ENCODE peak calls at places on chromosome 13, in ten cellular contexts. F is Peyer's patch, G is H9, X is left ventricle myocardium inferior, T is dorsolateral prefrontal cortex, W is IMR-90, L is lung, Q is uterus, B is testis, K is ascending aorta. S is an unnamed sample.
A peak's percentile ranks its signal among the peaks of the same experiment; 100 is the strongest.

GRCh38 chr13:68927387-68928026 is 1180.1 kb upstream of the ATXN8OS start:
- DNase-seq in F (no peak), G (peak; percentile 78), X (no peak), T (no peak), W (no peak), L (no peak), Q (no peak), B (peak; percentile 60), K (no peak), S (no peak)

GRCh38 chr13:42757678-42758420 is 23.5 kb upstream of the FAM216B start:
- DNase-seq in F (no peak), G (no peak), X (no peak), T (no peak), W (no peak), L (no peak), Q (no peak), B (no peak), K (no peak), S (no peak)

GRCh38 chr13:36736119-36736726 is 62.4 kb downstream of the SERTM1 start:
- DNase-seq in F (no peak), G (no peak), X (no peak), T (no peak), W (peak; percentile 62), L (peak; percentile 52), Q (peak; percentile 35), B (peak; percentile 67), K (no peak), S (peak; percentile 28)

GRCh38 chr13:79867248-79867647 is 386.3 kb downstream of the NDFIP2 start:
- DNase-seq in F (no peak), G (no peak), X (no peak), T (no peak), W (peak; percentile 36), L (no peak), Q (no peak), B (no peak), K (no peak), S (no peak)

GRCh38 chr13:59112375-59112774 is 1051.4 kb downstream of the DIAPH3 start:
- DNase-seq in F (no peak), G (no peak), X (no peak), T (no peak), W (peak; percentile 99), L (no peak), Q (no peak), B (no peak), K (peak; percentile 64), S (no peak)

GRCh38 chr13:49560270-49561063 is 24.9 kb downstream of the RCBTB1 start:
- DNase-seq in F (no peak), G (no peak), X (no peak), T (no peak), W (peak; percentile 79), L (no peak), Q (no peak), B (peak; percentile 23), K (no peak), S (peak; percentile 4)

GRCh38 chr13:110524484-110525254 is 36.9 kb downstream of the RAB20 start:
- DNase-seq in F (peak; percentile 83), G (no peak), X (peak; percentile 86), T (no peak), W (no peak), L (no peak), Q (no peak), B (peak; percentile 79), K (no peak), S (no peak)

GRCh38 chr13:22926176-22927007 is 254.4 kb upstream of the SGCG start:
- DNase-seq in F (no peak), G (peak; percentile 85), X (peak; percentile 82), T (no peak), W (no peak), L (peak; percentile 79), Q (peak; percentile 87), B (peak; percentile 88), K (peak; percentile 71), S (no peak)

GRCh38 chr13:46321494-46322225 is 65.4 kb downstream of the RUBCNL start:
- DNase-seq in F (no peak), G (peak; percentile 55), X (peak; percentile 42), T (peak; percentile 31), W (peak; percentile 44), L (no peak), Q (peak; percentile 27), B (peak; percentile 75), K (peak; percentile 78), S (peak; percentile 86)

GRCh38 chr13:105474983-105475382 is 1060.5 kb downstream of the EFNB2 start:
- DNase-seq in F (no peak), G (no peak), X (no peak), T (no peak), W (no peak), L (no peak), Q (no peak), B (no peak), K (no peak), S (no peak)

GRCh38 chr13:92941167-92941566 is 285.4 kb upstream of the GPC6 start:
- DNase-seq in F (no peak), G (no peak), X (no peak), T (no peak), W (no peak), L (no peak), Q (no peak), B (no peak), K (no peak), S (no peak)

GRCh38 chr13:71218960-71219359 is 648.0 kb downstream of the DACH1 start:
- DNase-seq in F (no peak), G (no peak), X (no peak), T (no peak), W (no peak), L (no peak), Q (no peak), B (no peak), K (no peak), S (no peak)

GRCh38 chr13:76285463-76285862 is 600.7 kb downstream of the KCTD12 start:
- DNase-seq in F (no peak), G (no peak), X (no peak), T (no peak), W (no peak), L (no peak), Q (no peak), B (no peak), K (no peak), S (no peak)

GRCh38 chr13:99962242-99962641 is 9.3 kb downstream of the ZIC5 start:
- DNase-seq in F (no peak), G (no peak), X (no peak), T (no peak), W (no peak), L (no peak), Q (no peak), B (no peak), K (peak; percentile 7), S (no peak)
- H3K27me3 ChIP-seq in F (peaks cover 53% of the 10 kb centered on the region), G (peaks cover 20% of the 10 kb centered on the region), X (peaks cover 100% of the 10 kb centered on the region), T (peaks cover 91% of the 10 kb centered on the region), W (peaks cover 78% of the 10 kb centered on the region), L (peaks cover 6% of the 10 kb centered on the region), Q (peaks cover 9% of the 10 kb centered on the region), B (peaks cover 5% of the 10 kb centered on the region), K (peaks cover 25% of the 10 kb centered on the region), S (peaks cover 55% of the 10 kb centered on the region)

DNA sequence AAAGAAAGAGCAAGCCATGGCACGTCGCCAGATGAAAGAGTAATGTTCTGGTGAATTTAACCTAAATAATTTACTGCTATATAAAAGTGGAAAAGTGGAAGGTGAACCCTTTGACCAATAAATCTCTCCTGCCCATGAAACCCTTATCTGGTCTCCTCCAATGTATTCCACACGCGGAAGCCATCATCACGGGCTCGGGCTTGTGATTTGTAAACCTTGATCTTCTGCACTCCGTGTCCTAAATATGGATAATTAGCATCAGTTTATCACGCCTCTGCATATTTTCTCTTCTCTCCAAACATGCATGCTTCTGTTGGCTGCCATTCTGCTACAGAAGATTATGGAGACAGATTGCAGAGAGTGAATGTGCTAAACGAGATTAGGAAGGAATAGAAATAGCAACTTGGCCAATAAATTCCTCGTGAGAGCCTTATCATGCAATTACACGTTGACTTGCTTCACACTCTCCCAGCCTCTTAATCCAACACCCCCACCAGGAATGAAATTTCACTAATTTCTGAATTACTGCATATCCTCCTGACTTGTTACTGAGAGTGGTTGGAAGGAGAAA is 34.5 kb downstream of the SOX1 start:
- DNase-seq in F (no peak), G (no peak), X (no peak), T (no peak), W (no peak), L (no peak), Q (no peak), B (no peak), K (no peak), S (no peak)
- H3K27me3 ChIP-seq in F (peaks cover 30% of the 10 kb centered on the region), G (peaks cover 39% of the 10 kb centered on the region), X (peaks cover 99% of the 10 kb centered on the region), T (peaks cover 59% of the 10 kb centered on the region), W (no peaks in the 10 kb centered on the region), L (peaks cover 14% of the 10 kb centered on the region), Q (no peaks in the 10 kb centered on the region), B (no peaks in the 10 kb centered on the region), K (no peaks in the 10 kb centered on the region), S (peaks cover 5% of the 10 kb centered on the region)

GRCh38 chr13:112975401-112975939 is 6.5 kb downstream of the MCF2L start:
- DNase-seq in F (no peak), G (no peak), X (no peak), T (no peak), W (no peak), L (no peak), Q (no peak), B (no peak), K (no peak), S (no peak)
- H3K27me3 ChIP-seq in F (no peaks in the 10 kb centered on the region), G (no peaks in the 10 kb centered on the region), X (peaks cover 9% of the 10 kb centered on the region), T (no peaks in the 10 kb centered on the region), W (peaks cover 55% of the 10 kb centered on the region), L (no peaks in the 10 kb centered on the region), Q (no peaks in the 10 kb centered on the region), B (no peaks in the 10 kb centered on the region), K (no peaks in the 10 kb centered on the region), S (no peaks in the 10 kb centered on the region)

GRCh38 chr13:77500094-77500493 is 35.4 kb upstream of the SCEL start:
- DNase-seq in F (no peak), G (no peak), X (no peak), T (no peak), W (no peak), L (no peak), Q (no peak), B (no peak), K (no peak), S (no peak)

GRCh38 chr13:77502104-77502720 is 33.3 kb upstream of the SCEL start:
- DNase-seq in F (no peak), G (no peak), X (no peak), T (no peak), W (no peak), L (no peak), Q (no peak), B (no peak), K (no peak), S (no peak)

GRCh38 chr13:77506874-77507273 is 28.6 kb upstream of the SCEL start:
- DNase-seq in F (no peak), G (no peak), X (no peak), T (no peak), W (no peak), L (no peak), Q (no peak), B (no peak), K (no peak), S (no peak)

GRCh38 chr13:77507931-77508776 is 27.4 kb upstream of the SCEL start:
- DNase-seq in F (no peak), G (no peak), X (no peak), T (no peak), W (peak; percentile 49), L (no peak), Q (no peak), B (no peak), K (no peak), S (no peak)

DNA sequence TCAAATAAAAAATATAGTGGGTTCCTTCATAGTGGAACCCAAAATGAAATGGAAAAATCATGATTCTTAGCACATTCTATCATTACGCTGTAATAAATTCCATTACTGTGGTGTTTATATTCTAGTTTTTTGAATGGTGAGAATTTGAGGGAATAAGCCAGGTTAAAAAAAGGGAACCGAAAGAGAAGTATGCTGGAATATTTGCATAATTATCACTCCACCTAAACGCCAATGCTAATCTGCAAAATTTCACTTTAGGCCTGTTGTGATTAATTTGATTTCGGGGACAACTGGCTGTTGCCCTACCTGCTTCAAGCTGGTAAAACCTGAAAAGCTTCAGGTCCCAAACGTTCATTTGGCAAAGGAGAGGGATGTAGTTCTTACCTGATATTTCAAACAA is 32.1 kb upstream of the SCEL start:
- DNase-seq in F (no peak), G (no peak), X (no peak), T (no peak), W (no peak), L (no peak), Q (no peak), B (no peak), K (no peak), S (no peak)
- H3K27me3 ChIP-seq in F (no peaks in the 10 kb centered on the region), G (no peaks in the 10 kb centered on the region), X (peaks cover 6% of the 10 kb centered on the region), T (no peaks in the 10 kb centered on the region), W (peaks cover 3% of the 10 kb centered on the region), L (no peaks in the 10 kb centered on the region), Q (no peaks in the 10 kb centered on the region), B (no peaks in the 10 kb centered on the region), K (no peaks in the 10 kb centered on the region), S (no peaks in the 10 kb centered on the region)

S was measured in CD8-positive, alpha-beta T cell.